ENCODE peak calls at places on chromosomes 2 and 18, in five cellular contexts. X is foreskin fibroblast; Y is H9; Z is naive thymus-derived CD4-positive, alpha-beta T cell; G is brain microvascular endothelial cell. P is an unnamed sample.
A peak's percentile ranks its signal among the peaks of the same experiment; 100 is the strongest.

GRCh38 chr18:77101410-77102245 is 31.0 kb downstream of the MBP start:
- DNase-seq in X (peak; percentile 98), Y (peak; percentile 68), Z (no peak), G (peak; percentile 96), P (peak; percentile 82)

GRCh38 chr2:109069430-109070194 is 59.4 kb upstream of the SH3RF3 start:
- DNase-seq in X (no peak), Y (peak; percentile 77), Z (no peak), G (no peak), P (no peak)

GRCh38 chr2:29987141-29987540 is 65.8 kb upstream of the ALK start:
- DNase-seq in X (no peak), Y (no peak), Z (no peak), G (no peak), P (peak; percentile 60)

GRCh38 chr2:176599796-176600485 is 330.7 kb downstream of the MTX2 start:
- DNase-seq in X (no peak), Y (no peak), Z (no peak), G (no peak), P (no peak)

GRCh38 chr2:39216495-39217191 is 27.1 kb downstream of the CDKL4 start:
- DNase-seq in X (no peak), Y (no peak), Z (peak; percentile 89), G (no peak), P (no peak)

GRCh38 chr2:3611136-3611535 is 16.2 kb downstream of the COLEC11 start:
- DNase-seq in X (no peak), Y (no peak), Z (no peak), G (no peak), P (no peak)

GRCh38 chr2:239443666-239444567 is 43.1 kb upstream of the HDAC4 start:
- DNase-seq in X (no peak), Y (no peak), Z (no peak), G (no peak), P (no peak)

GRCh38 chr2:43169987-43170732 is 56.2 kb downstream of the ZFP36L2 start:
- DNase-seq in X (no peak), Y (peak; percentile 70), Z (peak; percentile 63), G (no peak), P (no peak)

GRCh38 chr18:52903858-52904257 is 563.9 kb downstream of the DCC start:
- DNase-seq in X (peak; percentile 0), Y (peak; percentile 43), Z (no peak), G (no peak), P (peak; percentile 1)

GRCh38 chr18:2656237-2657042 is 914 bp downstream of the SMCHD1 start:
- DNase-seq in X (peak; percentile 30), Y (peak; percentile 41), Z (peak; percentile 60), G (no peak), P (peak; percentile 34)

GRCh38 chr2:222318712-222319575 is 20.1 kb upstream of the PAX3 start:
- DNase-seq in X (peak; percentile 32), Y (no peak), Z (no peak), G (no peak), P (no peak)